ENCODE peak calls at places on chromosomes 5 and 9, in nine cellular contexts. Z is tibial artery, J is keratinocyte, W is lower lobe of right lung, R is upper lobe of right lung, Q is stomach, L is fibroblast of lung, H is tibial nerve, E is suprapubic skin. C is an unnamed sample.

GRCh38 chr5:79464695-79465332 is 49.1 kb downstream of the HOMER1 start:
- DNase-seq in Z (no peak), J (no peak), W (no peak), R (no peak), Q (no peak), L (no peak), H (no peak), E (no peak), C (no peak)

GRCh38 chr5:144230806-144231205 is 60.1 kb downstream of the KCTD16 start:
- DNase-seq in Z (no peak), J (no peak), W (no peak), R (no peak), Q (no peak), L (no peak), H (no peak), E (no peak), C (no peak)

GRCh38 chr5:160899735-160900134 is 47.7 kb upstream of the ATP10B start:
- DNase-seq in Z (no peak), J (no peak), W (no peak), R (no peak), Q (no peak), L (no peak), H (no peak), E (no peak), C (no peak)

GRCh38 chr5:139678751-139679750 is 30.9 kb downstream of the CXXC5 start:
- DNase-seq in Z (no peak), J (no peak), W (no peak), R (no peak), Q (no peak), L (peak), H (no peak), E (no peak), C (no peak)

GRCh38 chr5:115543365-115543700 is 1.2 kb downstream of the FEM1C start:
- DNase-seq in Z (no peak), J (no peak), W (no peak), R (no peak), Q (no peak), L (no peak), H (no peak), E (no peak), C (no peak)

GRCh38 chr5:6804766-6805165 is 91.5 kb downstream of the TENT4A start:
- DNase-seq in Z (no peak), J (no peak), W (no peak), R (no peak), Q (no peak), L (peak), H (no peak), E (no peak), C (no peak)

GRCh38 chr5:157651623-157652376 is 438 bp downstream of the SOX30 start:
- DNase-seq in Z (peak), J (peak), W (peak), R (peak), Q (peak), L (peak), H (no peak), E (no peak), C (peak)

GRCh38 chr5:159978358-159978757 is 30.6 kb upstream of the TTC1 start:
- DNase-seq in Z (no peak), J (no peak), W (no peak), R (no peak), Q (no peak), L (no peak), H (no peak), E (no peak), C (no peak)

GRCh38 chr5:35454011-35454525 is 163.6 kb upstream of the SPEF2 start:
- DNase-seq in Z (no peak), J (no peak), W (no peak), R (no peak), Q (no peak), L (no peak), H (no peak), E (no peak), C (no peak)

GRCh38 chr9:123763910-123764588 is 165.9 kb downstream of the DENND1A start:
- DNase-seq in Z (no peak), J (no peak), W (no peak), R (no peak), Q (no peak), L (peak), H (no peak), E (no peak), C (no peak)

GRCh38 chr9:77218612-77219011 is 41.3 kb downstream of the VPS13A start:
- DNase-seq in Z (no peak), J (no peak), W (no peak), R (no peak), Q (no peak), L (peak), H (no peak), E (no peak), C (no peak)

GRCh38 chr9:100066539-100066938 is 32.3 kb downstream of the ERP44 start:
- DNase-seq in Z (no peak), J (no peak), W (no peak), R (no peak), Q (no peak), L (no peak), H (peak), E (no peak), C (no peak)

GRCh38 chr5:82413302-82414042 is 135.3 kb upstream of the RPS23 start:
- DNase-seq in Z (no peak), J (no peak), W (no peak), R (no peak), Q (no peak), L (peak), H (no peak), E (no peak), C (no peak)

GRCh38 chr9:88313364-88314220 is 74.7 kb upstream of the SPIN1 start:
- DNase-seq in Z (no peak), J (no peak), W (no peak), R (no peak), Q (no peak), L (peak), H (no peak), E (no peak), C (no peak)

GRCh38 chr9:36854751-36855150 is 179.3 kb downstream of the PAX5 start:
- DNase-seq in Z (no peak), J (no peak), W (no peak), R (no peak), Q (no peak), L (no peak), H (no peak), E (no peak), C (no peak)

GRCh38 chr5:96582343-96582742 is 79.8 kb upstream of the CAST start:
- DNase-seq in Z (no peak), J (no peak), W (no peak), R (no peak), Q (no peak), L (peak), H (no peak), E (no peak), C (no peak)

GRCh38 chr5:55081541-55081940 is 20.9 kb upstream of the GZMA start:
- DNase-seq in Z (no peak), J (no peak), W (no peak), R (no peak), Q (no peak), L (no peak), H (no peak), E (no peak), C (no peak)

GRCh38 chr5:134149571-134150303 is 27.0 kb downstream of the SKP1 start:
- DNase-seq in Z (no peak), J (no peak), W (no peak), R (no peak), Q (peak), L (peak), H (no peak), E (no peak), C (no peak)

GRCh38 chr9:6218099-6218502 is 2.5 kb downstream of the IL33 start:
- DNase-seq in Z (no peak), J (no peak), W (no peak), R (no peak), Q (no peak), L (peak), H (peak), E (no peak), C (no peak)

GRCh38 chr5:107248065-107248695 is 422.6 kb downstream of the EFNA5 start:
- DNase-seq in Z (peak), J (peak), W (peak), R (no peak), Q (peak), L (peak), H (peak), E (no peak), C (no peak)

GRCh38 chr9:115997923-115998322 is 155.7 kb upstream of the PAPPA start:
- DNase-seq in Z (no peak), J (no peak), W (no peak), R (no peak), Q (no peak), L (peak), H (no peak), E (no peak), C (no peak)

GRCh38 chr9:38312406-38312805 is 80.1 kb upstream of the ALDH1B1 start:
- DNase-seq in Z (no peak), J (no peak), W (no peak), R (no peak), Q (no peak), L (no peak), H (no peak), E (no peak), C (no peak)

GRCh38 chr5:69048233-69048632 is 45.6 kb upstream of the SLC30A5 start:
- DNase-seq in Z (no peak), J (no peak), W (no peak), R (no peak), Q (no peak), L (no peak), H (no peak), E (no peak), C (no peak)

GRCh38 chr5:32014345-32014744 is 159.8 kb downstream of the GOLPH3 start:
- DNase-seq in Z (no peak), J (no peak), W (no peak), R (no peak), Q (no peak), L (no peak), H (no peak), E (no peak), C (no peak)

GRCh38 chr9:91946825-91947224 is 3.2 kb downstream of the ROR2 start:
- DNase-seq in Z (no peak), J (no peak), W (no peak), R (no peak), Q (no peak), L (no peak), H (no peak), E (no peak), C (no peak)

GRCh38 chr9:91946196-91946595 is 3.8 kb downstream of the ROR2 start:
- DNase-seq in Z (no peak), J (no peak), W (no peak), R (no peak), Q (peak), L (no peak), H (no peak), E (no peak), C (no peak)

GRCh38 chr9:91943876-91944470 is 6.1 kb downstream of the ROR2 start:
- DNase-seq in Z (no peak), J (peak), W (no peak), R (no peak), Q (no peak), L (no peak), H (no peak), E (no peak), C (no peak)

GRCh38 chr9:91944711-91945110 is 5.3 kb downstream of the ROR2 start:
- DNase-seq in Z (no peak), J (no peak), W (no peak), R (no peak), Q (peak), L (no peak), H (no peak), E (no peak), C (no peak)

DNA sequence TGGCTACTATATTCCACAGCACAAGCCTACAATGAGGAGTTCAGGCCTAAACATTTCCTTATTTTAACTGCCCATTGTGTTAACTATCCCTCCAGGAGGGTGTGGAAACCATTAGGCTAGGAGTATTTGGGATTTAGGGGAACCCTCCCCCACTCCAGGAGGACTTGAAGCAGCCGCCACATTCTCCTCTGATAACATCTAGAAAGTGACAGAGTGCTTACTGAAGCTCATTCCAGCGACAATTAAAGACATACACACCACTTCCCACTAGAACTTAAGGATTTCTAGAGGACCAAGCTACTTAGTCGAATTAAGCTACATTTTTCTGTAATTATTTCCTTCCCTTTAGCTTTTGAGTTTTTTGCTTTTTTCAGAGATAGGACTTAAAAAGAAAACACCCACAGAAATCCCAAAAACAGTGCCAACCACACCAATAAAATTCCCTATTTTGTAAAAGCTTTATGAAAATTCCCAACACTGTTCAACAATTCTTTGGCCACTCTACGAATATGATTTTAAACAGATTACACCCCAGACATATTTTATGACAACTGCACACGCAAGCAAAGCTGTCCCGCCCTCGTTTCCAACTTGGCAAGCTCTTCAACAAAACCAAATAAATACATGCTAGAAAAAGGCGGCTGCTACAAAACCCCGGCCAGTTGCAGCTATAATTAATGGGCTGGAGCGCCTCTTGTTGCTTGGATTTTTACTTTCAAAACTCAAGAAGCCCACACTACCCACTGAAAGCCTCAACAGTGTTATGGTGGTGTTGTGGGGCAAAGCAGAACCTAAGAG is 4.6 kb downstream of the ROR2 start:
- DNase-seq in Z (no peak), J (no peak), W (no peak), R (no peak), Q (peak), L (peak), H (no peak), E (no peak), C (no peak)
- TF ChIP-seq CTCF in Z (no peak), J (no peak), W (no peak), R (no peak), Q (no peak), L (no peak), H (no peak), E (no peak), C (no peak)

GRCh38 chr9:15293727-15294405 is 13.2 kb downstream of the TTC39B start:
- DNase-seq in Z (no peak), J (no peak), W (no peak), R (no peak), Q (no peak), L (no peak), H (no peak), E (no peak), C (no peak)
- H3K4me3 ChIP-seq in Z (peak), J (no peak), W (peak), R (no peak), Q (no peak), L (no peak), H (no peak), E (peak), C (no peak)

GRCh38 chr5:67732921-67733320 is 482.6 kb upstream of the PIK3R1 start:
- DNase-seq in Z (no peak), J (no peak), W (no peak), R (no peak), Q (no peak), L (peak), H (no peak), E (no peak), C (no peak)

GRCh38 chr5:67725591-67725990 is 490.0 kb upstream of the PIK3R1 start:
- DNase-seq in Z (no peak), J (no peak), W (no peak), R (no peak), Q (no peak), L (no peak), H (no peak), E (no peak), C (no peak)

GRCh38 chr5:67732471-67732870 is 483.1 kb upstream of the PIK3R1 start:
- DNase-seq in Z (no peak), J (no peak), W (no peak), R (no peak), Q (no peak), L (no peak), H (no peak), E (no peak), C (no peak)

GRCh38 chr5:67731886-67732285 is 483.7 kb upstream of the PIK3R1 start:
- DNase-seq in Z (no peak), J (no peak), W (no peak), R (no peak), Q (no peak), L (no peak), H (no peak), E (no peak), C (no peak)

DNA sequence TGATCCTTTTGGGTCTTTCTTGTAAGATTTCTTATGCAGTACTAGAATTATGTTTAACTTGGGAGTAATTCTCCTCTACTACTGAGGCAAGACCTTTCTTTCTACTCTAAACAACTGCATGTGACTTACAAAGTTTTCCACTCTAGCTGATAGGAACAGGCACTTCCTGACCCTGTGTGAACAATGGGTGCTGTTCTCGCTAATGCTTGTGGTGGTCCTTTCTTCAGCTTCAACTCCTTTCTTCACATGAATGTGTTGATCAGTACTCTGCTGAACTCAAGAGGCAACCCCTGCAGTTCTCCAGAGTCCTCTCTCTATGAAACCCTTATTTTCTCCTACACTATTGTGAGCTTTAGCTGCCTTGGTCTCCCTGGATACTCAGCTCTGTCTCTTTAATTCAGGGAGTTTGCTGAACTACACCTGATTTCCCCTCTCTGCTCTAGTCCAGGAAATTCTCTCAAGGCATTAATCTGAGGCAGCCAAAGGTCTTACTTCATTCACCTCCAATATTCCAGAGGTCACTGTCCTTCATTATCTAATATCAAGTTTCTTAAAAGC is 484.6 kb upstream of the PIK3R1 start:
- DNase-seq in Z (no peak), J (no peak), W (no peak), R (no peak), Q (no peak), L (no peak), H (no peak), E (no peak), C (no peak)
- H3K27ac ChIP-seq in Z (no peak), J (no peak), W (no peak), R (no peak), Q (no peak), L (no peak), H (peak), E (no peak), C (no peak)

DNA sequence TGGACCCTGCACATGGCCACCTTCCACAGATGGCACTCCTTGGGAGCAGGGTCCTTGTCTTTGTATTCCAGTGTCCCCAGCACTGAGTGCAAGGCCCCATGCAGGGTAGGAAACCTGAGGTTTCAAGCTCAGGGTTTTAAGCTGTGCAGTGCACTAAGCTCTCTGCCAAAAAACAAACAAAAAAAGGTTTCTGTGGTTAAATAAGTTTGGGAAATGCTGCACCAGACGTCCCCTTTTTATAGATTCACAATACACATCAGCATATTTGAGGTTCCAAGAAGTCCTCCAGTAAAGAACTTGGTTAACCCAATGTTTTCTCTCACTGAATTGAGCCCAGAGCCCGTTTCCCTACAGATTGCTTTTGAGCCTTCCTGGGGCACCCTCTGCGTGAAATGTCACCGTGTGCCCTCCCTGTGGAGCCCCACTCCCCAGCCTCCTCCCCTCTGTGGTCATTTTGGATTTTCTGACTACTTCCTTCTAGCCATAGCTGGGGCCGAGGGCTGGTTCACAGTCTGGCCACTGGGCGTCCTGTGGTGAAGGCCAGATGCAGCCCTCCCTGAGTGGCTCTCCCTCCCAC is 17.1 kb downstream of the DELE1 start:
- DNase-seq in Z (peak), J (no peak), W (no peak), R (no peak), Q (no peak), L (peak), H (no peak), E (no peak), C (no peak)
- TF ChIP-seq CTCF in Z (no peak), J (no peak), W (no peak), R (peak), Q (no peak), L (peak), H (no peak), E (no peak), C (no peak)

DNA sequence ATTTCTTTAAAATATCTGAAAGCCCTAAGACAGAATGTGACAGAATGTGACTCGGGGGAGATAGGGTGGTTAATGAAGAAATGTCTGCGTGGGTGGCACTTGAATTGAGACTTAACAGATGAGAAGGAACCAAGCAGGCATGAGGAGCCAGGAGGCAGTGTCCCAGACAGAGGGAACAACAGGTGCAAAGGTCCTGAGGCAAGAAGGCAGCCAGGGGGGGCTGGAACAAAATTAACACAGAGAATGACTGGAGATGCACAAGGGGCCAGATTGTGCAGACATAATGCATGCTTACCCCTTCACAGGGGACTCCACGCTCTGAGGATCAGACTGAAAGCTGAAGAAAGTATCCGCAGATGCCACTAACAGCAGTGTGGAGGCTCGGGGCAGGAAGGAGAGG is 1.7 kb downstream of the LMAN2 start:
- DNase-seq in Z (no peak), J (no peak), W (no peak), R (no peak), Q (no peak), L (no peak), H (no peak), E (no peak), C (no peak)
- H3K4me3 ChIP-seq in Z (peak), J (no peak), W (peak), R (peak), Q (peak), L (peak), H (no peak), E (peak), C (peak)

DNA sequence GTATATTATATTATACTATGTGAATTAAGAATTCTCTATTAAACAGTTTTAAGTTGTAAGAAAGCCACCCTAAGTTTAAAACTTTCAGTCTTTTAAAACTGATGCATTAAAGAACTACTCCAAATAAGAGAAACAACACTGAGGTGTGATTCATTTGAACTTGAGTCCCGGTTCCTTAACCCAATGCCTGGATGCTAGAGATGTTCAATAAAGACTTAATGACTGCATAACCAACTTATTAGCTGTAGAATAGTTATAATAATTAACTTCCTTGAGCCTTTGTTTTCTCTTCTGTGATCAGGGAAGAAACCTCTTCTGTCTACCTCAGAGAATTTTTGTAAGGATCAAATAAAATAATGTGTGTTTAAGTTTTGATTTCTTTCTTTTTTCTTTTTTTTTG is 45.3 kb upstream of the DENND4C start:
- DNase-seq in Z (no peak), J (no peak), W (no peak), R (no peak), Q (no peak), L (no peak), H (no peak), E (no peak), C (no peak)
- H3K27ac ChIP-seq in Z (peak), J (peak), W (peak), R (peak), Q (peak), L (no peak), H (peak), E (peak), C (peak)

GRCh38 chr9:96361668-96362067 is 21.8 kb downstream of the SLC35D2 start:
- DNase-seq in Z (no peak), J (no peak), W (no peak), R (no peak), Q (no peak), L (no peak), H (no peak), E (no peak), C (no peak)
- TF ChIP-seq CTCF in Z (no peak), J (no peak), W (no peak), R (no peak), Q (no peak), L (no peak), H (no peak), E (no peak), C (no peak)

C was measured in esophagus squamous epithelium.